ENCODE peak calls at places on chromosomes 13 and 19, in four cellular contexts. F, W, P and R are unnamed samples.

GRCh38 chr13:75468098-75468497 is 13.9 kb downstream of the TBC1D4 start:
- DNase-seq in F (no peak), W (no peak), P (no peak), R (no peak)

GRCh38 chr13:18936104-18936503 is 245.5 kb downstream of the TUBA3C start:
- DNase-seq in F (no peak), W (no peak), P (no peak), R (no peak)

GRCh38 chr13:78625384-78625783 is 22.0 kb upstream of the POU4F1 start:
- DNase-seq in F (no peak), W (no peak), P (no peak), R (no peak)

GRCh38 chr13:108779308-108779707 is 149.9 kb downstream of the MYO16 start:
- DNase-seq in F (no peak), W (no peak), P (no peak), R (no peak)

GRCh38 chr19:23312515-23312914 is 62.3 kb upstream of the ZNF724 start:
- DNase-seq in F (no peak), W (no peak), P (no peak), R (no peak)

GRCh38 chr13:86006317-86006716 is 207.1 kb upstream of the SLITRK6 start:
- DNase-seq in F (no peak), W (no peak), P (no peak), R (no peak)

GRCh38 chr19:55832676-55833075 is 877 bp upstream of the NLRP11 start:
- DNase-seq in F (no peak), W (no peak), P (no peak), R (no peak)

GRCh38 chr13:110936519-110936918 is 21.6 kb upstream of the ANKRD10 start:
- DNase-seq in F (no peak), W (no peak), P (no peak), R (no peak)

GRCh38 chr19:1856698-1857603 is 6.4 kb downstream of the KLF16 start:
- DNase-seq in F (peak; percentile 89), W (peak; percentile 44), P (peak; percentile 45), R (peak; percentile 42)

GRCh38 chr19:5563941-5564612 is 3.7 kb downstream of the TINCR start:
- DNase-seq in F (no peak), W (no peak), P (no peak), R (no peak)

GRCh38 chr19:6229951-6230712 is 49.6 kb downstream of the MLLT1 start:
- DNase-seq in F (no peak), W (no peak), P (no peak), R (no peak)

GRCh38 chr19:16447015-16447384 is 24.8 kb downstream of the EPS15L1 start:
- DNase-seq in F (peak; percentile 82), W (no peak), P (no peak), R (peak; percentile 53)

GRCh38 chr19:35194022-35194984 is 34.2 kb downstream of the FAM187B start:
- DNase-seq in F (no peak), W (no peak), P (no peak), R (no peak)

GRCh38 chr13:110390572-110390971 is 83.5 kb downstream of the COL4A2 start:
- DNase-seq in F (no peak), W (no peak), P (no peak), R (no peak)

GRCh38 chr13:47858678-47859050 is 142.4 kb downstream of the SUCLA2 start:
- DNase-seq in F (no peak), W (no peak), P (no peak), R (no peak)

GRCh38 chr13:110129539-110130186 is 177.3 kb downstream of the COL4A1 start:
- DNase-seq in F (no peak), W (no peak), P (no peak), R (no peak)

GRCh38 chr13:103852036-103852435 is 785.8 kb upstream of the SLC10A2 start:
- DNase-seq in F (no peak), W (no peak), P (no peak), R (no peak)

GRCh38 chr19:12090807-12091206 is 26.3 kb downstream of the ZNF844 start:
- DNase-seq in F (peak; percentile 70), W (peak; percentile 77), P (peak; percentile 19), R (peak; percentile 43)

GRCh38 chr19:50703915-50704548 is 15.6 kb downstream of the SHANK1 start:
- DNase-seq in F (no peak), W (peak; percentile 58), P (no peak), R (no peak)

GRCh38 chr13:40452741-40453665 is 213.4 kb downstream of the FOXO1 start:
- DNase-seq in F (no peak), W (no peak), P (no peak), R (no peak)

GRCh38 chr19:51295382-51296126 is 15.9 kb upstream of the IGLON5 start:
- DNase-seq in F (no peak), W (peak; percentile 30), P (no peak), R (no peak)

GRCh38 chr19:1651061-1651547 is 1.3 kb downstream of the TCF3 start:
- DNase-seq in F (no peak), W (peak; percentile 76), P (peak; percentile 59), R (peak; percentile 70)

GRCh38 chr19:50475101-50475568 is 1.2 kb upstream of the EMC10 start:
- DNase-seq in F (no peak), W (no peak), P (no peak), R (no peak)

GRCh38 chr19:13526552-13526951 is 20.3 kb upstream of the CACNA1A start:
- DNase-seq in F (no peak), W (peak; percentile 34), P (no peak), R (no peak)

DNA sequence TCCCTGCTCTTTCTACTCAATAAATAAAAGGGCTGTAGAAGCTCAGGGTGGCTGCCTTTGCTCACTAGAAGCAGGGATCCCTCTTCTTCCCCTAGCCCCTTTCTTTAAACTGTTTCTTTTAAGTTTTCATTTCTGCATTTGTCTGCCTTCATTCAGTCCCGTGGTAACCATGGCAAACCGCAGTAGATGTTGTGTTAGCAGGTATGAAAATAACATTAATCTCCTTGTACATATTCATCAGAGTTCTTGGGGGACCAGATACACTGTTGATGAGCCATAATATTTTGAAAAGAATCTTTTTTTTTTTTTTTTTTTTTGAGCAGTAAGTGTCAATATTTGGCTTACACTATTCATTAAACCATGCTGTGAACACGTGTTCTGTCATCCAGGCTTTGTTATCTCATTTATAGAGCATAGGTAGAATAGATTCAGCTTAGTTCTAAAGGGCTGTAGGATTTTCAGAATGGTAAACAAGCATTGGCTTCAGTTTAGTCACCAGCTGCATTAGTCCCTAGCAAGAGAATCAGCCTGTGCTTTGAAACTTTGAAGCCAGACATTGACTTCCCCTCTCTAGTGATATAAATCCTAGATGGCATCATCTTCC is 59.3 kb upstream of the SPRY2 start:
- DNase-seq in F (no peak), W (no peak), P (no peak), R (no peak)
- H3K4me3 ChIP-seq in F (no peak overlapping the region), W (no peak overlapping the region), P (no peak overlapping the region), R (no peak overlapping the region)

DNA sequence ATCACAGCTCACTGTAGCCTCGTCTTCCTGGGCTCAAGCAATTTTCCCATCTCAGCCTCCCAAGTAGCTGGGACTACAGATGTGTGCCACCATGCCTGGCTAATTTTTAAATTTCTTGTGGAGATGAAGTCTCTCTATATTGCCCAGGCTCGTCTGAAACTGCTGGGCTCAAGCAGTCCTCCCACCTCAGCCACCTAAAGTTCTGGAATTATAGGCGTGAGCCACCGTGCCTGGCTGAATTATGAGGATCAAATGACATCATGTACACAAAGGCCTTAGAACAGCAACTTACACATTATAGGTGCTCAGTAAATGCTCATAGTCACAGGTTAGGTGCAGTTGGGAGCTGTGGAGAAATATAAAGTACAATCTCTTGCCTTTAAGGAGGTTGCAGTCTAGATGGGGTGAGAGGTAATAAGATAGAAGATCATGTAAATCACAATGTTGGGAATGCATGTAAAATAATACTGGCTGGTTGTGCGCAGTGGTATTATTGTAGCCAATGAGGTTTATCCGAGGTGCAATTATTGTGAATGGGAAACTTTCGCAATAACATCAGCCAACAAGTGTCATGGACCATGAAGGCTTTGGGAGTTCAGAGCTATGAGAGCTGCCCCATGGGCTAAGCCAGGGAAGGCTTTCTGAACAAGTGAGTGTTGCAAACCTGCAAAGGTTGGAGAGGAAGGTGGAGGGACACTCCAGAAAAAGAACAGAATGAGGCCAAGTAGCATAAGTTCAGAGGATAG is 29.8 kb upstream of the CXCL17 start:
- DNase-seq in F (no peak), W (no peak), P (no peak), R (no peak)
- H3K4me1 ChIP-seq in F (no peaks in the 10 kb centered on the region), W (peaks cover 20% of the 10 kb centered on the region), P (no peaks in the 10 kb centered on the region), R (no peaks in the 10 kb centered on the region)

GRCh38 chr13:73672492-73672891 is 461.7 kb downstream of the KLF12 start:
- DNase-seq in F (no peak), W (no peak), P (no peak), R (no peak)
- H3K27ac ChIP-seq in F (no peak overlapping the region), W (no peak overlapping the region), P (no peak overlapping the region), R (no peak overlapping the region)

GRCh38 chr19:3346677-3347353 is 19.6 kb upstream of the NFIC start:
- DNase-seq in F (peak; percentile 69), W (no peak), P (no peak), R (no peak)
- H3K4me3 ChIP-seq in F (no peak overlapping the region), W (no peak overlapping the region), P (no peak overlapping the region), R (no peak overlapping the region)

DNA sequence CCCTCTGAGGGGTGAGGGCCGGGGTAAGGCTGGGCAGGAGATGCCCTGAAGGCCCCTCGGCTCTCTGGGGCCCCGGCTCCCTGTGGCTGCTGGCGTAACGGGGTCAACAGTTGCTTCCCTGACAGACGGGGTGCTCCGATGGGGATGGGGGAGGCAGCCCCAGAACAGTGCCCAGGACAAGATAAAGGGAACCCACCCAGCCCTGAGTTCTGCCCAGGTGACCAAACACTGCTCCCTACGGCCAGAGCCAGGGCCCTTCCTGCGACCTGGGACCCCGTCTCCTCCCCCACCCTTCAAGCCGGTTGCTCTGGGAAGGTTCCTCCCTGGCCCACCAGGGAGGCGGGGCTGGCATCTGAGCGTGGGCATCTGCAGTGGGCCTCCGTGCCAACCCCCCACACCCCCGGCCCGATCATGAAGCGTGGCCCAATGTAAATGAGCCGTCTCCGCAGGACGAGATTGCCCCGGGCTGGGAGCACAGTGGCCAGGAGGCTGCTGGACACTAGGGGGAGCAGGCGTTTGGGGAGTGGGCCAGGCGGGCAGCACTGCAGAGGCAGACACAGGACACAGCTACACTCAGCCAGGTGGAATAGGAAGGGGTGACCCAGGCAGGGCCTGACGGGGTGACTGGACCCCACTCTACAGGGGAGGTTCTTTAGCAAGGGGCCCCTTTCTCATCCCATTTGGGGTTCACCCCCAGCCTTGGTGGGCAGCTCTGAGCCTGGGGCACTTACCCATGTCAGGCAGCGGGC is 1.1 kb upstream of the NKPD1 start:
- DNase-seq in F (peak; percentile 22), W (peak; percentile 84), P (no peak), R (no peak)
- H3K4me1 ChIP-seq in F (peaks cover 12% of the 10 kb centered on the region), W (no peaks in the 10 kb centered on the region), P (peaks cover 17% of the 10 kb centered on the region), R (peaks cover 18% of the 10 kb centered on the region)

GRCh38 chr19:29966594-29967249 is 24.7 kb downstream of the URI1 start:
- DNase-seq in F (no peak), W (no peak), P (no peak), R (no peak)

GRCh38 chr19:29965529-29965928 is 23.5 kb downstream of the URI1 start:
- DNase-seq in F (no peak), W (no peak), P (no peak), R (no peak)

GRCh38 chr19:29969891-29970290 is 27.9 kb downstream of the URI1 start:
- DNase-seq in F (no peak), W (no peak), P (no peak), R (no peak)

GRCh38 chr19:29971002-29971401 is 29.0 kb downstream of the URI1 start:
- DNase-seq in F (no peak), W (no peak), P (no peak), R (no peak)

GRCh38 chr19:29967623-29968022 is 25.6 kb downstream of the URI1 start:
- DNase-seq in F (no peak), W (no peak), P (no peak), R (no peak)
- H3K27ac ChIP-seq in F (no peak overlapping the region), W (no peak overlapping the region), P (no peak overlapping the region), R (no peak overlapping the region)

GRCh38 chr19:53555352-53555751 is 17.4 kb downstream of the ZNF331 start:
- DNase-seq in F (no peak), W (no peak), P (no peak), R (no peak)
- H3K4me3 ChIP-seq in F (no peak overlapping the region), W (no peak overlapping the region), P (peak overlapping the region; percentile 66), R (peak overlapping the region; percentile 53)